ENCODE peak calls at places on chromosome 9, in five cellular contexts. One of them, this sample, is unnamed.

GRCh38 chr9:77847626-77848025 is 184.0 kb downstream of the GNAQ start:
- DNase-seq in hepatocyte: no peak
- DNase-seq in GM23248: no peak
- DNase-seq in HCT116: no peak
- DNase-seq in MM.1S: no peak
- DNase-seq in this sample: no peak

GRCh38 chr9:6907772-6908381 is 150.1 kb downstream of the KDM4C start:
- DNase-seq in MM.1S: no peak
- DNase-seq in hepatocyte: peak; percentile 36
- DNase-seq in HCT116: peak; percentile 24
- DNase-seq in GM23248: peak; percentile 48
- DNase-seq in this sample: no peak

GRCh38 chr9:95762322-95762721 is 113.2 kb upstream of the ERCC6L2 start:
- DNase-seq in hepatocyte: no peak
- DNase-seq in HCT116: no peak
- DNase-seq in MM.1S: no peak
- DNase-seq in GM23248: no peak
- DNase-seq in this sample: no peak

GRCh38 chr9:128823362-128823902 is 5.1 kb downstream of the ENDOG start:
- DNase-seq in MM.1S: no peak
- DNase-seq in hepatocyte: no peak
- DNase-seq in HCT116: no peak
- DNase-seq in GM23248: no peak
- DNase-seq in this sample: no peak

GRCh38 chr9:4299006-4299795 is 667 bp downstream of the GLIS3 start:
- DNase-seq in HCT116: no peak
- DNase-seq in MM.1S: peak; percentile 29
- DNase-seq in GM23248: peak; percentile 77
- DNase-seq in hepatocyte: peak; percentile 67
- DNase-seq in this sample: no peak

GRCh38 chr9:127923771-127924170 is 6.8 kb downstream of the PIP5KL1 start:
- DNase-seq in MM.1S: no peak
- DNase-seq in hepatocyte: no peak
- DNase-seq in GM23248: peak; percentile 97
- DNase-seq in HCT116: peak; percentile 68
- DNase-seq in this sample: no peak

GRCh38 chr9:95083086-95083768 is 234.3 kb downstream of the FANCC start:
- DNase-seq in HCT116: no peak
- DNase-seq in MM.1S: no peak
- DNase-seq in hepatocyte: no peak
- DNase-seq in GM23248: no peak
- DNase-seq in this sample: no peak

GRCh38 chr9:117687532-117687931 is 16.7 kb upstream of the TLR4 start:
- DNase-seq in MM.1S: no peak
- DNase-seq in HCT116: no peak
- DNase-seq in GM23248: no peak
- DNase-seq in hepatocyte: no peak
- DNase-seq in this sample: no peak

GRCh38 chr9:91902465-91903125 is 47.4 kb downstream of the ROR2 start:
- DNase-seq in GM23248: no peak
- DNase-seq in MM.1S: no peak
- DNase-seq in hepatocyte: peak; percentile 28
- DNase-seq in HCT116: no peak
- DNase-seq in this sample: no peak

GRCh38 chr9:138096192-138096845 is 218.7 kb downstream of the CACNA1B start:
- DNase-seq in MM.1S: no peak
- DNase-seq in hepatocyte: no peak
- DNase-seq in HCT116: no peak
- DNase-seq in GM23248: no peak
- DNase-seq in this sample: no peak

GRCh38 chr9:127904888-127905728 is 5.7 kb upstream of the ST6GALNAC6 start:
- DNase-seq in HCT116: no peak
- DNase-seq in GM23248: no peak
- DNase-seq in MM.1S: no peak
- DNase-seq in hepatocyte: no peak
- DNase-seq in this sample: peak; percentile 71

GRCh38 chr9:117187498-117187897 is 227.4 kb downstream of the ASTN2 start:
- DNase-seq in HCT116: no peak
- DNase-seq in GM23248: no peak
- DNase-seq in MM.1S: no peak
- DNase-seq in hepatocyte: no peak
- DNase-seq in this sample: no peak

GRCh38 chr9:110152704-110153374 is 55.1 kb downstream of the C9orf152 start:
- DNase-seq in hepatocyte: peak; percentile 73
- DNase-seq in GM23248: peak; percentile 66
- DNase-seq in MM.1S: peak; percentile 56
- DNase-seq in HCT116: peak; percentile 27
- DNase-seq in this sample: peak; percentile 80

GRCh38 chr9:131475956-131476776 is 26.6 kb upstream of the POMT1 start:
- DNase-seq in MM.1S: no peak
- DNase-seq in GM23248: peak; percentile 32
- DNase-seq in hepatocyte: no peak
- DNase-seq in HCT116: no peak
- DNase-seq in this sample: no peak

GRCh38 chr9:104993291-104993963 is 65.5 kb upstream of the ABCA1 start:
- DNase-seq in MM.1S: no peak
- DNase-seq in hepatocyte: peak; percentile 84
- DNase-seq in HCT116: no peak
- DNase-seq in GM23248: peak; percentile 85
- DNase-seq in this sample: no peak

GRCh38 chr9:112233769-112234168 is 58.7 kb upstream of the SUSD1 start:
- DNase-seq in HCT116: no peak
- DNase-seq in MM.1S: no peak
- DNase-seq in GM23248: peak; percentile 85
- DNase-seq in hepatocyte: peak; percentile 6
- DNase-seq in this sample: no peak

GRCh38 chr9:110640736-110641135 is 27.9 kb upstream of the MUSK start:
- DNase-seq in hepatocyte: no peak
- DNase-seq in HCT116: no peak
- DNase-seq in MM.1S: no peak
- DNase-seq in GM23248: peak; percentile 1
- DNase-seq in this sample: no peak

GRCh38 chr9:111179577-111179976 is 141.3 kb upstream of the LPAR1 start:
- DNase-seq in MM.1S: no peak
- DNase-seq in HCT116: no peak
- DNase-seq in GM23248: no peak
- DNase-seq in hepatocyte: no peak
- DNase-seq in this sample: no peak

GRCh38 chr9:135049460-135049859 is 38.0 kb upstream of the OLFM1 start:
- DNase-seq in hepatocyte: no peak
- DNase-seq in MM.1S: no peak
- DNase-seq in GM23248: no peak
- DNase-seq in HCT116: no peak
- DNase-seq in this sample: no peak

GRCh38 chr9:5389109-5389732 is 48.5 kb downstream of the PLGRKT start:
- DNase-seq in HCT116: no peak
- DNase-seq in MM.1S: peak; percentile 43
- DNase-seq in hepatocyte: no peak
- DNase-seq in GM23248: peak; percentile 82
- DNase-seq in this sample: no peak

GRCh38 chr9:129640086-129640870 is 1.7 kb downstream of the ASB6 start:
- DNase-seq in HCT116: no peak
- DNase-seq in hepatocyte: no peak
- DNase-seq in GM23248: peak; percentile 48
- DNase-seq in MM.1S: no peak
- DNase-seq in this sample: no peak

GRCh38 chr9:79629721-79630120 is 58.0 kb downstream of the TLE4 start:
- DNase-seq in GM23248: no peak
- DNase-seq in MM.1S: no peak
- DNase-seq in HCT116: no peak
- DNase-seq in hepatocyte: no peak
- DNase-seq in this sample: no peak

GRCh38 chr9:115167175-115167574 is 49.2 kb upstream of the TNC start:
- DNase-seq in hepatocyte: no peak
- DNase-seq in HCT116: no peak
- DNase-seq in MM.1S: no peak
- DNase-seq in GM23248: peak; percentile 87
- DNase-seq in this sample: no peak

GRCh38 chr9:82891321-82891720 is 171.6 kb downstream of the RASEF start:
- DNase-seq in hepatocyte: no peak
- DNase-seq in MM.1S: no peak
- DNase-seq in HCT116: no peak
- DNase-seq in GM23248: no peak
- DNase-seq in this sample: no peak

GRCh38 chr9:82893549-82893948 is 169.4 kb downstream of the RASEF start:
- DNase-seq in HCT116: no peak
- DNase-seq in hepatocyte: no peak
- DNase-seq in MM.1S: no peak
- DNase-seq in GM23248: no peak
- DNase-seq in this sample: no peak

GRCh38 chr9:82890401-82890800 is 172.5 kb downstream of the RASEF start:
- DNase-seq in GM23248: no peak
- DNase-seq in hepatocyte: no peak
- DNase-seq in MM.1S: no peak
- DNase-seq in HCT116: no peak
- DNase-seq in this sample: no peak

GRCh38 chr9:82890865-82891264 is 172.1 kb downstream of the RASEF start:
- DNase-seq in HCT116: no peak
- DNase-seq in hepatocyte: no peak
- DNase-seq in GM23248: no peak
- DNase-seq in MM.1S: no peak
- DNase-seq in this sample: no peak

GRCh38 chr9:82894961-82895902 is 167.7 kb downstream of the RASEF start:
- DNase-seq in hepatocyte: peak; percentile 26
- DNase-seq in GM23248: no peak
- DNase-seq in MM.1S: no peak
- DNase-seq in HCT116: no peak
- DNase-seq in this sample: no peak
- H3K9me2 ChIP-seq in hepatocyte: no peaks in the 10 kb centered on the region
- H3K9me2 ChIP-seq in GM23248: no peaks in the 10 kb centered on the region
- H3K9me2 ChIP-seq in MM.1S: no peaks in the 10 kb centered on the region
- H3K9me2 ChIP-seq in HCT116: no peaks in the 10 kb centered on the region
- H3K9me2 ChIP-seq in this sample: no peaks in the 10 kb centered on the region

GRCh38 chr9:36170531-36170930 is 1.3 kb downstream of the CCIN start:
- DNase-seq in HCT116: no peak
- DNase-seq in hepatocyte: no peak
- DNase-seq in MM.1S: no peak
- DNase-seq in GM23248: no peak
- DNase-seq in this sample: no peak
- H3K4me3 ChIP-seq in HCT116: no peak overlapping the region
- H3K4me3 ChIP-seq in hepatocyte: no peak overlapping the region
- H3K4me3 ChIP-seq in MM.1S: no peak overlapping the region
- H3K4me3 ChIP-seq in GM23248: no peak overlapping the region
- H3K4me3 ChIP-seq in this sample: no peak overlapping the region

GRCh38 chr9:89096807-89097206 is 81.8 kb downstream of the SHC3 start:
- DNase-seq in MM.1S: no peak
- DNase-seq in GM23248: no peak
- DNase-seq in HCT116: no peak
- DNase-seq in hepatocyte: no peak
- DNase-seq in this sample: no peak
- H3K9me2 ChIP-seq in MM.1S: no peaks in the 10 kb centered on the region
- H3K9me2 ChIP-seq in GM23248: no peaks in the 10 kb centered on the region
- H3K9me2 ChIP-seq in HCT116: no peaks in the 10 kb centered on the region
- H3K9me2 ChIP-seq in hepatocyte: no peaks in the 10 kb centered on the region
- H3K9me2 ChIP-seq in this sample: no peaks in the 10 kb centered on the region

GRCh38 chr9:137030006-137030405 is 1.9 kb downstream of the FUT7 start:
- DNase-seq in hepatocyte: no peak
- DNase-seq in MM.1S: no peak
- DNase-seq in HCT116: no peak
- DNase-seq in GM23248: no peak
- DNase-seq in this sample: no peak
- H3K4me3 ChIP-seq in hepatocyte: no peak overlapping the region
- H3K4me3 ChIP-seq in MM.1S: no peak overlapping the region
- H3K4me3 ChIP-seq in HCT116: no peak overlapping the region
- H3K4me3 ChIP-seq in GM23248: no peak overlapping the region
- H3K4me3 ChIP-seq in this sample: no peak overlapping the region

GRCh38 chr9:137022620-137023008 is 5.4 kb downstream of the ABCA2 start:
- DNase-seq in hepatocyte: no peak
- DNase-seq in HCT116: no peak
- DNase-seq in GM23248: no peak
- DNase-seq in MM.1S: no peak
- DNase-seq in this sample: no peak

GRCh38 chr9:137023583-137023991 is 4.5 kb downstream of the ABCA2 start:
- DNase-seq in HCT116: no peak
- DNase-seq in hepatocyte: no peak
- DNase-seq in GM23248: no peak
- DNase-seq in MM.1S: no peak
- DNase-seq in this sample: no peak

GRCh38 chr9:137021979-137022619 is 5.9 kb downstream of the ABCA2 start:
- DNase-seq in hepatocyte: peak; percentile 88
- DNase-seq in GM23248: peak; percentile 85
- DNase-seq in HCT116: peak; percentile 92
- DNase-seq in MM.1S: peak; percentile 70
- DNase-seq in this sample: peak; percentile 89

GRCh38 chr9:137021574-137021978 is 6.5 kb downstream of the ABCA2 start:
- DNase-seq in GM23248: no peak
- DNase-seq in HCT116: no peak
- DNase-seq in MM.1S: no peak
- DNase-seq in hepatocyte: no peak
- DNase-seq in this sample: no peak

DNA sequence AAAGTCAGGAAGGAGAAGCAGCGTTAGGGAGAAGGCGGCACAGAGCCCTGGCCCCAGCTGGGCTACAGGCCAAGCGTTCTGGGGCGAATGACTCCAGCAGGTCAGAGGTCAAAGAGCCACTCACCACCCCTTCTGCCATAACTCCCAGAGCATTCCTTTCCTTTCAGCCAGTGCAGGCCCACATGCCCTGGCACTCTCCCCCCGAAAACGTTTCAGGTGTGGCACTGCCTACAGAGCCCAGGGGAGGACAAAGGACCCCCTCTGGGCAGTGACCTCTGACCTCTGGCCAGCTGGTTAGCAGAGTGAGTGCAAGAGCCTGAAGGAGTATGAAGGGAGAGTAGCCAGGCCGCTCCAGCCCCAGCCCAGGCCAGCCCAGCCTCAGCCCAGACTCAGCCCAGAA is 4.9 kb downstream of the ABCA2 start:
- DNase-seq in MM.1S: no peak
- DNase-seq in HCT116: no peak
- DNase-seq in GM23248: no peak
- DNase-seq in hepatocyte: no peak
- DNase-seq in this sample: no peak
- H3K9me2 ChIP-seq in MM.1S: no peaks in the 10 kb centered on the region
- H3K9me2 ChIP-seq in HCT116: no peaks in the 10 kb centered on the region
- H3K9me2 ChIP-seq in GM23248: no peaks in the 10 kb centered on the region
- H3K9me2 ChIP-seq in hepatocyte: no peaks in the 10 kb centered on the region
- H3K9me2 ChIP-seq in this sample: no peaks in the 10 kb centered on the region

DNA sequence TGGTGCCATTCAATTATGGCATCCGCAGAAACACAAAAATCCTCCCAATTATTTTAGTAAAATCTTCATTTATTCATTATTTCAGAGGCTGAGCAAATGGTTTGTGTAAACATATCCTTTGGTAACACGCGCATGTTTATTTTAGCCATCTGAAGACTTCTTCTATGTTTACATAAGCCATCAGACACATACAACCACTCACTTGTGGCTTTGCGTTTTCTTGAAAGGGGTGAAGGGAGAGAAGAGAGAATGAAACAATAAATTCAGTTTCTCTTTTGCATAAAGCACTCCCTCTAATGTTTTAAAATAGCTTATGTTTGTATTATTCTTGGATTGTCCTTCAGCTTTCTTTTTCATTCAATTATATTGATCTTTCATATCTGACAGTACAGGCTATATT is 215.8 kb downstream of the NFIB start:
- DNase-seq in HCT116: no peak
- DNase-seq in GM23248: no peak
- DNase-seq in MM.1S: no peak
- DNase-seq in hepatocyte: no peak
- DNase-seq in this sample: no peak
- H3K4me3 ChIP-seq in HCT116: no peak overlapping the region
- H3K4me3 ChIP-seq in GM23248: no peak overlapping the region
- H3K4me3 ChIP-seq in MM.1S: no peak overlapping the region
- H3K4me3 ChIP-seq in hepatocyte: no peak overlapping the region
- H3K4me3 ChIP-seq in this sample: no peak overlapping the region

GRCh38 chr9:30065888-30066287 is 2318.6 kb upstream of the ACO1 start:
- DNase-seq in GM23248: no peak
- DNase-seq in MM.1S: no peak
- DNase-seq in hepatocyte: no peak
- DNase-seq in HCT116: peak; percentile 3
- DNase-seq in this sample: no peak
- H3K9me2 ChIP-seq in GM23248: no peaks in the 10 kb centered on the region
- H3K9me2 ChIP-seq in MM.1S: no peaks in the 10 kb centered on the region
- H3K9me2 ChIP-seq in hepatocyte: no peaks in the 10 kb centered on the region
- H3K9me2 ChIP-seq in HCT116: no peaks in the 10 kb centered on the region
- H3K9me2 ChIP-seq in this sample: no peaks in the 10 kb centered on the region